ENCODE peak calls at places on chromosome 21, in four cellular contexts. U, L, B and C are unnamed samples.

GRCh38 chr21:38439957-38440356 is 58.3 kb downstream of the ERG start:
- DNase-seq in U (no peak), L (no peak), B (no peak), C (no peak)

GRCh38 chr21:35011681-35012080 is 37.4 kb downstream of the RUNX1 start:
- DNase-seq in U (no peak), L (no peak), B (no peak), C (no peak)

GRCh38 chr21:35924714-35925301 is 135.5 kb downstream of the SETD4 start:
- DNase-seq in L (peak; percentile 26), B (no peak), U (no peak), C (no peak)

GRCh38 chr21:17848228-17848627 is 29.1 kb upstream of the C21orf91 start:
- DNase-seq in U (no peak), L (peak; percentile 39), B (no peak), C (no peak)

GRCh38 chr21:29737188-29737587 is 202.6 kb downstream of the GRIK1 start:
- DNase-seq in U (no peak), L (no peak), B (no peak), C (no peak)

GRCh38 chr21:44765231-44766013 is 36.2 kb downstream of the UBE2G2 start:
- DNase-seq in U (no peak), B (no peak), L (no peak), C (no peak)

GRCh38 chr21:44433791-44434567 is 21.3 kb upstream of the LRRC3 start:
- DNase-seq in L (no peak), B (no peak), U (no peak), C (no peak)

GRCh38 chr21:26169061-26169610 is 1.4 kb downstream of the APP start:
- DNase-seq in U (no peak), B (no peak), L (peak; percentile 56), C (no peak)

GRCh38 chr21:34534522-34534921 is 22.5 kb upstream of the KCNE1 start:
- DNase-seq in U (no peak), B (no peak), L (no peak), C (no peak)

GRCh38 chr21:43640437-43640836 is 18.9 kb downstream of the HSF2BP start:
- DNase-seq in B (no peak), U (no peak), L (no peak), C (no peak)

GRCh38 chr21:17139696-17140095 is 373.1 kb upstream of the CXADR start:
- DNase-seq in B (no peak), U (no peak), L (no peak), C (no peak)

GRCh38 chr21:34596561-34597271 is 18.2 kb downstream of the RCAN1 start:
- DNase-seq in U (no peak), B (no peak), L (no peak), C (no peak)

GRCh38 chr21:42311816-42312625 is 3.2 kb downstream of the TFF3 start:
- DNase-seq in B (no peak), L (no peak), U (no peak), C (no peak)

GRCh38 chr21:42308914-42309752 is 6.1 kb downstream of the TFF3 start:
- DNase-seq in L (no peak), B (no peak), U (no peak), C (no peak)

GRCh38 chr21:43983860-43984420 is 28.2 kb upstream of the TRAPPC10 start:
- DNase-seq in B (no peak), L (no peak), U (no peak), C (no peak)

GRCh38 chr21:44021064-44021463 is 9.0 kb downstream of the TRAPPC10 start:
- DNase-seq in U (no peak), L (no peak), B (no peak), C (no peak)

GRCh38 chr21:35147439-35147838 is 98.3 kb upstream of the RUNX1 start:
- DNase-seq in U (no peak), B (no peak), L (no peak), C (no peak)

GRCh38 chr21:43921602-43921978 is 56.6 kb downstream of the AGPAT3 start:
- DNase-seq in U (no peak), L (no peak), B (no peak), C (no peak)

GRCh38 chr21:42734323-42734971 is 81.0 kb downstream of the PDE9A start:
- DNase-seq in U (no peak), B (no peak), L (no peak), C (no peak)

GRCh38 chr21:37207441-37208009 is 59.6 kb downstream of the VPS26C start:
- DNase-seq in B (no peak), L (peak; percentile 57), U (no peak), C (no peak)

GRCh38 chr21:44618504-44618903 is 6.6 kb downstream of the KRTAP10-8 start:
- DNase-seq in U (no peak), L (peak; percentile 13), B (peak; percentile 53), C (no peak)

GRCh38 chr21:38326429-38326828 is 69.6 kb downstream of the KCNJ15 start:
- DNase-seq in L (no peak), U (no peak), B (no peak), C (no peak)

GRCh38 chr21:39660191-39660590 is 47.5 kb downstream of the B3GALT5 start:
- DNase-seq in U (no peak), B (no peak), L (peak; percentile 78), C (no peak)

GRCh38 chr21:37658994-37659458 is 257.2 kb downstream of the KCNJ6 start:
- DNase-seq in U (no peak), B (no peak), L (peak; percentile 64), C (no peak)

GRCh38 chr21:39660596-39660995 is 47.9 kb downstream of the B3GALT5 start:
- DNase-seq in B (no peak), U (no peak), L (peak; percentile 71), C (no peak)

DNA sequence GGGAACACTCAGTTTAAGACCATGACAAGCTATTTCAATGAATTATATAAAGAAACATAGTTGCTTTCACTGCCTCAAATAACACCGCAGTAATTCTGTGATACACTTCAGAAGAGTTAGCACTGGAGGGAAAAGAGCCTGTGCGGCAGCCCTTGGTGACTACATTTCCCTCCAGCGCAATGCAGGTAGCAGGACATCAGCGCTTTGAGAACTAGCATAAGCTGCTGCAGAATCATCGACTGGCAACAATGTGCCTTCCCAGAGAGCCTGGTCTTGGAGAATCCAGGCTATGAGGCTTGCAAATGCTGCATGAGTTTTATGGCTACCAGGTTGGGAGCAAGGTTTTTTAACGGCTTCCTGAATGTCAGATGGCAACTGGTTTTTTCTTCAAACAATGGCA is 7.5 kb downstream of the NRIP1 start:
- DNase-seq in U (no peak), B (no peak), L (no peak), C (no peak)
- H3K27ac ChIP-seq in U (peak overlapping the region; percentile 71), B (no peak overlapping the region), L (no peak overlapping the region), C (no peak overlapping the region)

GRCh38 chr21:32560896-32561295 is 24.4 kb downstream of the TCP10L start:
- DNase-seq in U (no peak), B (no peak), L (no peak), C (no peak)
- H3K4me3 ChIP-seq in U (no peak overlapping the region), B (no peak overlapping the region), L (no peak overlapping the region), C (no peak overlapping the region)

DNA sequence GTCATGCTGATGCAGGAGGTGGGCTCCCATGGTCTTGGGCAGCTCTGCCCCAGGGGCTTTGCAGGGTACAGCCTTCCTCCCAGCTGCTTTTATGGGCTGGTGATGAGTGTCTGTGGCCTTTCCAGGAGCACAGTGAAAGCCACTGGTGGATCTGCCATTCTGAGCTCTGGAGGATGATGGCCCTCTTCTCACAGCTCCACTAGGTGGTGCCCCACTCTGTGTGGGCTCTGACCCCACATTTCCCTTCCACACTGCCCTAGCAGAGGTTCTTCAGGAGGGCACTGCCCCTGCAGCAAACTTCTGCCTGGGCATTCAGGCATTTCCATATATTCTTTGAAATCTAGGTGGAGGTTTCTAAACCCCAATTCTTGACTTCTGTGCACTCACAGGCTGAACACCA is 1188.6 kb downstream of the MRPL39 start:
- DNase-seq in B (no peak), U (no peak), L (no peak), C (no peak)
- H3K27ac ChIP-seq in B (no peak overlapping the region), U (no peak overlapping the region), L (no peak overlapping the region), C (no peak overlapping the region)

DNA sequence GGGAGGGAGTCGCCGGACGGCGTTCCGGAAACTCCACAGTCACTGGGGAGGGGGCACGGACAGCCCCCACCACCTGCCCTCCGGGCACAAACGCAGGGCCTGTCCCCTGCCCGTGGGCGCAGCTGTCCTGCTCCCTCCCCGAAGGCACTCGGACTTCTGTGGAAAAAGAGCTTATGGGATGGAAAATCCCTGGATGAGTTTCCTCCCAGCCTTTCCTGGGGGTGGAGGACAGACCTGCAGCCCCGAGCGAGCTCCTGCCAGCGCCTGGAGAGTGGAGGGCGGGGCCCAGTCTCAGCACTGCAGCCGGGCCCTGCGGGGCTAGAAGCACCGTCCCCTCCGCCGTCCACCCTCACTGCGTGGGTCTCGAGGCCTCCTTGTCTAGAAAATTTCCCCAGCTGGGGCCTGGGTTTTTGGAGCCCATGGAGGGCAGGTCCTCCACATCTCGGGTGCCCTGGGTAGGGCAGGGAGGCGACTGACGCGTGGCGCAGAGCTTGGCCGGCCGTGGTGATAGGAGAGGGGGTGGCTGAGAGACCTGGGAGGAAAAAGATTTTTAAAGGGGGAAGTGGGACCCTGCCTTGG is 6.5 kb upstream of the COL6A1 start:
- DNase-seq in U (no peak), B (peak; percentile 51), L (no peak), C (no peak)
- H3K4me3 ChIP-seq in U (no peak overlapping the region), B (peak overlapping the region; percentile 63), L (no peak overlapping the region), C (peak overlapping the region; percentile 29)

DNA sequence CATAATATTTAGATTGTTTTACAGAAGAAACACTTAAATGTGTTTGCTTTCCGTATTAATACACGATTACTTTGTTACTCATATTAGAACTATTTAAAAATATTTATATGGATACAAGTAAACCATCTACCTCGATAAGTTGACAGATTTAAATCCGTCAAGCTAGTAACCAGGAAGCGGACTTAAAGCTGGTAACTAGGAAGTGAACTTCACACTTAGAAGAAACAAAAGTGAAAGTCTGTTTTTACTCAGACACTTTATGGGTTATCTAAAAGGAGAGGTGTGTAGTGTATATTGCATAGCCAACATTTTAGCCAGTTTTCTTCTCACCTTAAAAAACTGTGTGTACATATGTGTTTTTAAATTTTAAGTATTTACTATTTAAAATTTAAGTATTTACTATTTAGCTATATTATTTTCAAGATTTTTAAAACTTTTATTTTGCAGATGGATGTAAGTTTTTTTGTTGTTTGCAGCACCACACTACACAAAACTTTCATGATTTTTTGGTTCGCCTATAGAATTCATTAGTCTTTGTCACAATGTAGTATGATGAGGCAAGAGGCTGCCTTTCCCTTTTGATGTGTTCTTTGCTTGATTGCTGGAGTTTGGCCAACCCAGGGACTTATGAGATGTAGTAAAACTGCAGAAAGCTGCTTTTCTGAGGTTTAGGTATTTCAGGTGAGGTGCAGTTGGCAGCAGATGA is 2.7 kb downstream of the USP25 start:
- DNase-seq in L (no peak), U (no peak), B (no peak), C (no peak)
- H3K27ac ChIP-seq in L (no peak overlapping the region), U (peak overlapping the region; percentile 66), B (peak overlapping the region; percentile 94), C (no peak overlapping the region)

GRCh38 chr21:24995206-24995605 is 612.1 kb downstream of the MRPL39 start:
- DNase-seq in B (no peak), L (no peak), U (no peak), C (no peak)
- H3K4me3 ChIP-seq in B (no peak overlapping the region), L (no peak overlapping the region), U (no peak overlapping the region), C (no peak overlapping the region)